ENCODE peak calls at places on chromosomes 6 and 20, in four cellular contexts. One of them, this sample, is unnamed.
A peak's percentile ranks its signal among the peaks of the same experiment; 100 is the strongest.

GRCh38 chr6:113187671-113188070 is 669.5 kb upstream of the MARCKS start:
- DNase-seq in mammary epithelial cell: no peak
- DNase-seq in foreskin fibroblast: peak; percentile 60
- DNase-seq in activated CD4-positive, CD25-positive, alpha-beta regulatory T cell treated with anti-CD3 and anti-CD28 coated beads, Interleukin-2, amount 50 U/mL, for 72 hours: no peak
- DNase-seq in this sample: peak; percentile 11

GRCh38 chr6:147285087-147285855 is 81.1 kb downstream of the STXBP5 start:
- DNase-seq in mammary epithelial cell: peak; percentile 22
- DNase-seq in foreskin fibroblast: peak; percentile 69
- DNase-seq in activated CD4-positive, CD25-positive, alpha-beta regulatory T cell treated with anti-CD3 and anti-CD28 coated beads, Interleukin-2, amount 50 U/mL, for 72 hours: no peak
- DNase-seq in this sample: peak; percentile 39

GRCh38 chr20:57441510-57442154 is 50.4 kb downstream of the RBM38 start:
- DNase-seq in mammary epithelial cell: no peak
- DNase-seq in activated CD4-positive, CD25-positive, alpha-beta regulatory T cell treated with anti-CD3 and anti-CD28 coated beads, Interleukin-2, amount 50 U/mL, for 72 hours: no peak
- DNase-seq in foreskin fibroblast: no peak
- DNase-seq in this sample: no peak

GRCh38 chr6:69926745-69927144 is 60.4 kb downstream of the COL19A1 start:
- DNase-seq in foreskin fibroblast: no peak
- DNase-seq in activated CD4-positive, CD25-positive, alpha-beta regulatory T cell treated with anti-CD3 and anti-CD28 coated beads, Interleukin-2, amount 50 U/mL, for 72 hours: no peak
- DNase-seq in mammary epithelial cell: no peak
- DNase-seq in this sample: no peak

GRCh38 chr6:71481801-71482200 is 193.2 kb downstream of the OGFRL1 start:
- DNase-seq in activated CD4-positive, CD25-positive, alpha-beta regulatory T cell treated with anti-CD3 and anti-CD28 coated beads, Interleukin-2, amount 50 U/mL, for 72 hours: no peak
- DNase-seq in mammary epithelial cell: no peak
- DNase-seq in foreskin fibroblast: no peak
- DNase-seq in this sample: no peak

GRCh38 chr6:29953001-29953436 is 10.7 kb downstream of the HLA-A start:
- DNase-seq in mammary epithelial cell: peak; percentile 91
- DNase-seq in foreskin fibroblast: peak; percentile 85
- DNase-seq in activated CD4-positive, CD25-positive, alpha-beta regulatory T cell treated with anti-CD3 and anti-CD28 coated beads, Interleukin-2, amount 50 U/mL, for 72 hours: no peak
- DNase-seq in this sample: no peak

GRCh38 chr6:134883314-134883713 is 66.6 kb downstream of the ALDH8A1 start:
- DNase-seq in foreskin fibroblast: no peak
- DNase-seq in activated CD4-positive, CD25-positive, alpha-beta regulatory T cell treated with anti-CD3 and anti-CD28 coated beads, Interleukin-2, amount 50 U/mL, for 72 hours: no peak
- DNase-seq in mammary epithelial cell: no peak
- DNase-seq in this sample: no peak

GRCh38 chr6:163529605-163530004 is 115.1 kb downstream of the QKI start:
- DNase-seq in mammary epithelial cell: peak; percentile 86
- DNase-seq in foreskin fibroblast: peak; percentile 90
- DNase-seq in activated CD4-positive, CD25-positive, alpha-beta regulatory T cell treated with anti-CD3 and anti-CD28 coated beads, Interleukin-2, amount 50 U/mL, for 72 hours: no peak
- DNase-seq in this sample: peak; percentile 78

GRCh38 chr6:140857734-140858380 is 1274.9 kb upstream of the GJE1 start:
- DNase-seq in activated CD4-positive, CD25-positive, alpha-beta regulatory T cell treated with anti-CD3 and anti-CD28 coated beads, Interleukin-2, amount 50 U/mL, for 72 hours: no peak
- DNase-seq in mammary epithelial cell: peak; percentile 70
- DNase-seq in foreskin fibroblast: peak; percentile 94
- DNase-seq in this sample: peak; percentile 56

GRCh38 chr20:23655551-23656211 is 17.9 kb upstream of the CST3 start:
- DNase-seq in mammary epithelial cell: no peak
- DNase-seq in activated CD4-positive, CD25-positive, alpha-beta regulatory T cell treated with anti-CD3 and anti-CD28 coated beads, Interleukin-2, amount 50 U/mL, for 72 hours: no peak
- DNase-seq in foreskin fibroblast: peak; percentile 47
- DNase-seq in this sample: no peak

GRCh38 chr6:86936834-86937218 is 502 bp upstream of the HTR1E start:
- DNase-seq in mammary epithelial cell: no peak
- DNase-seq in activated CD4-positive, CD25-positive, alpha-beta regulatory T cell treated with anti-CD3 and anti-CD28 coated beads, Interleukin-2, amount 50 U/mL, for 72 hours: no peak
- DNase-seq in foreskin fibroblast: no peak
- DNase-seq in this sample: no peak

GRCh38 chr6:1575213-1576041 is 34.3 kb upstream of the FOXC1 start:
- DNase-seq in foreskin fibroblast: peak; percentile 52
- DNase-seq in mammary epithelial cell: no peak
- DNase-seq in activated CD4-positive, CD25-positive, alpha-beta regulatory T cell treated with anti-CD3 and anti-CD28 coated beads, Interleukin-2, amount 50 U/mL, for 72 hours: no peak
- DNase-seq in this sample: peak; percentile 50

GRCh38 chr20:44393608-44394519 is 38.4 kb downstream of the HNF4A start:
- DNase-seq in activated CD4-positive, CD25-positive, alpha-beta regulatory T cell treated with anti-CD3 and anti-CD28 coated beads, Interleukin-2, amount 50 U/mL, for 72 hours: no peak
- DNase-seq in foreskin fibroblast: no peak
- DNase-seq in mammary epithelial cell: no peak
- DNase-seq in this sample: no peak

GRCh38 chr6:1190361-1190760 is 121.5 kb upstream of the FOXQ1 start:
- DNase-seq in mammary epithelial cell: peak; percentile 87
- DNase-seq in activated CD4-positive, CD25-positive, alpha-beta regulatory T cell treated with anti-CD3 and anti-CD28 coated beads, Interleukin-2, amount 50 U/mL, for 72 hours: no peak
- DNase-seq in foreskin fibroblast: peak; percentile 98
- DNase-seq in this sample: peak; percentile 97